ENCODE peak calls at places on chromosome 15, in eight cellular contexts. One of them, this sample, is unnamed.

GRCh38 chr15:45112143-45112591 is 1.8 kb downstream of the DUOX2 start:
- DNase-seq in K562: no peak
- DNase-seq in fibroblast of lung: no peak
- DNase-seq in HCT116: no peak
- DNase-seq in GM23338: peak; percentile 35
- DNase-seq in astrocyte: no peak
- DNase-seq in HepG2: no peak
- DNase-seq in GM23248: no peak
- DNase-seq in this sample: no peak

GRCh38 chr15:92878593-92879053 is 21.5 kb upstream of the CHD2 start:
- DNase-seq in K562: peak; percentile 57
- DNase-seq in fibroblast of lung: no peak
- DNase-seq in HCT116: no peak
- DNase-seq in GM23338: no peak
- DNase-seq in astrocyte: no peak
- DNase-seq in HepG2: no peak
- DNase-seq in GM23248: no peak
- DNase-seq in this sample: no peak

GRCh38 chr15:96435841-96436240 is 105.3 kb downstream of the NR2F2 start:
- DNase-seq in K562: no peak
- DNase-seq in fibroblast of lung: no peak
- DNase-seq in HCT116: no peak
- DNase-seq in GM23338: no peak
- DNase-seq in astrocyte: no peak
- DNase-seq in HepG2: no peak
- DNase-seq in GM23248: no peak
- DNase-seq in this sample: no peak

GRCh38 chr15:38651328-38652038 is 86.9 kb upstream of the RASGRP1 start:
- DNase-seq in K562: no peak
- DNase-seq in fibroblast of lung: no peak
- DNase-seq in HCT116: no peak
- DNase-seq in GM23338: peak; percentile 11
- DNase-seq in astrocyte: no peak
- DNase-seq in HepG2: no peak
- DNase-seq in GM23248: no peak
- DNase-seq in this sample: no peak

GRCh38 chr15:65086680-65087111 is 10.2 kb downstream of the KBTBD13 start:
- DNase-seq in K562: no peak
- DNase-seq in fibroblast of lung: no peak
- DNase-seq in HCT116: no peak
- DNase-seq in GM23338: peak; percentile 49
- DNase-seq in astrocyte: no peak
- DNase-seq in HepG2: no peak
- DNase-seq in GM23248: peak; percentile 24
- DNase-seq in this sample: no peak

GRCh38 chr15:39788800-39789565 is 6.3 kb upstream of the FSIP1 start:
- DNase-seq in K562: no peak
- DNase-seq in fibroblast of lung: peak; percentile 74
- DNase-seq in HCT116: no peak
- DNase-seq in GM23338: no peak
- DNase-seq in astrocyte: no peak
- DNase-seq in HepG2: no peak
- DNase-seq in GM23248: peak; percentile 78
- DNase-seq in this sample: no peak

GRCh38 chr15:31157644-31158069 is 56.1 kb upstream of the TRPM1 start:
- DNase-seq in K562: no peak
- DNase-seq in fibroblast of lung: peak; percentile 65
- DNase-seq in HCT116: no peak
- DNase-seq in GM23338: no peak
- DNase-seq in astrocyte: no peak
- DNase-seq in HepG2: peak; percentile 98
- DNase-seq in GM23248: no peak
- DNase-seq in this sample: peak; percentile 70

GRCh38 chr15:89090791-89091666 is 2.8 kb downstream of the ABHD2 start:
- DNase-seq in K562: no peak
- DNase-seq in fibroblast of lung: peak; percentile 80
- DNase-seq in HCT116: no peak
- DNase-seq in GM23338: no peak
- DNase-seq in astrocyte: peak; percentile 83
- DNase-seq in HepG2: no peak
- DNase-seq in GM23248: peak; percentile 92
- DNase-seq in this sample: peak; percentile 50

GRCh38 chr15:92120082-92120481 is 266.6 kb downstream of the SLCO3A1 start:
- DNase-seq in K562: no peak
- DNase-seq in fibroblast of lung: peak; percentile 15
- DNase-seq in HCT116: no peak
- DNase-seq in GM23338: no peak
- DNase-seq in astrocyte: no peak
- DNase-seq in HepG2: no peak
- DNase-seq in GM23248: peak; percentile 24
- DNase-seq in this sample: no peak

GRCh38 chr15:49083471-49084284 is 37.4 kb upstream of the SECISBP2L start:
- DNase-seq in K562: no peak
- DNase-seq in fibroblast of lung: peak; percentile 71
- DNase-seq in HCT116: no peak
- DNase-seq in GM23338: no peak
- DNase-seq in astrocyte: peak; percentile 66
- DNase-seq in HepG2: no peak
- DNase-seq in GM23248: peak; percentile 76
- DNase-seq in this sample: no peak

GRCh38 chr15:67125589-67126502 is 60.4 kb downstream of the SMAD3 start:
- DNase-seq in K562: peak; percentile 35
- DNase-seq in fibroblast of lung: peak; percentile 100
- DNase-seq in HCT116: peak; percentile 86
- DNase-seq in GM23338: no peak
- DNase-seq in astrocyte: peak; percentile 98
- DNase-seq in HepG2: no peak
- DNase-seq in GM23248: peak; percentile 98
- DNase-seq in this sample: no peak

GRCh38 chr15:41990243-41990605 is 17.9 kb upstream of the EHD4 start:
- DNase-seq in K562: no peak
- DNase-seq in fibroblast of lung: no peak
- DNase-seq in HCT116: no peak
- DNase-seq in GM23338: no peak
- DNase-seq in astrocyte: no peak
- DNase-seq in HepG2: no peak
- DNase-seq in GM23248: no peak
- DNase-seq in this sample: no peak

GRCh38 chr15:90078965-90079364 is 23.3 kb downstream of the IDH2 start:
- DNase-seq in K562: no peak
- DNase-seq in fibroblast of lung: no peak
- DNase-seq in HCT116: no peak
- DNase-seq in GM23338: no peak
- DNase-seq in astrocyte: no peak
- DNase-seq in HepG2: no peak
- DNase-seq in GM23248: no peak
- DNase-seq in this sample: no peak

GRCh38 chr15:63185206-63185605 is 4.2 kb upstream of the RAB8B start:
- DNase-seq in K562: no peak
- DNase-seq in fibroblast of lung: no peak
- DNase-seq in HCT116: no peak
- DNase-seq in GM23338: no peak
- DNase-seq in astrocyte: no peak
- DNase-seq in HepG2: peak; percentile 44
- DNase-seq in GM23248: no peak
- DNase-seq in this sample: no peak

GRCh38 chr15:67917636-67918035 is 77.8 kb upstream of the RNU6-1 start:
- DNase-seq in K562: no peak
- DNase-seq in fibroblast of lung: no peak
- DNase-seq in HCT116: no peak
- DNase-seq in GM23338: no peak
- DNase-seq in astrocyte: no peak
- DNase-seq in HepG2: no peak
- DNase-seq in GM23248: no peak
- DNase-seq in this sample: no peak

GRCh38 chr15:37098468-37099320 is 1.7 kb downstream of the MEIS2 start:
- DNase-seq in K562: peak; percentile 26
- DNase-seq in fibroblast of lung: peak; percentile 55
- DNase-seq in HCT116: no peak
- DNase-seq in GM23338: peak; percentile 61
- DNase-seq in astrocyte: no peak
- DNase-seq in HepG2: no peak
- DNase-seq in GM23248: peak; percentile 81
- DNase-seq in this sample: peak; percentile 53

GRCh38 chr15:76341366-76342045 is 4.9 kb downstream of the ISL2 start:
- DNase-seq in K562: no peak
- DNase-seq in fibroblast of lung: no peak
- DNase-seq in HCT116: no peak
- DNase-seq in GM23338: peak; percentile 42
- DNase-seq in astrocyte: no peak
- DNase-seq in HepG2: no peak
- DNase-seq in GM23248: no peak
- DNase-seq in this sample: no peak
- TF ChIP-seq EZH2 in K562: no peak
- TF ChIP-seq EZH2 in fibroblast of lung: peak; percentile 86
- TF ChIP-seq EZH2 in HCT116: no peak
- TF ChIP-seq EZH2 in GM23338: peak; percentile 91
- TF ChIP-seq EZH2 in astrocyte: peak; percentile 83
- TF ChIP-seq EZH2 in HepG2: no peak
- TF ChIP-seq EZH2 in GM23248: no peak
- TF ChIP-seq EZH2 in this sample: no peak

GRCh38 chr15:75725021-75725718 is 12.5 kb upstream of the CSPG4 start:
- DNase-seq in K562: no peak
- DNase-seq in fibroblast of lung: no peak
- DNase-seq in HCT116: no peak
- DNase-seq in GM23338: no peak
- DNase-seq in astrocyte: no peak
- DNase-seq in HepG2: no peak
- DNase-seq in GM23248: no peak
- DNase-seq in this sample: no peak

GRCh38 chr15:75723847-75724660 is 11.4 kb upstream of the CSPG4 start:
- DNase-seq in K562: peak; percentile 83
- DNase-seq in fibroblast of lung: peak; percentile 94
- DNase-seq in HCT116: no peak
- DNase-seq in GM23338: peak; percentile 45
- DNase-seq in astrocyte: peak; percentile 87
- DNase-seq in HepG2: peak; percentile 81
- DNase-seq in GM23248: peak; percentile 98
- DNase-seq in this sample: peak; percentile 67

GRCh38 chr15:75721462-75721922 is 8.8 kb upstream of the CSPG4 start:
- DNase-seq in K562: no peak
- DNase-seq in fibroblast of lung: no peak
- DNase-seq in HCT116: no peak
- DNase-seq in GM23338: no peak
- DNase-seq in astrocyte: no peak
- DNase-seq in HepG2: no peak
- DNase-seq in GM23248: no peak
- DNase-seq in this sample: no peak

GRCh38 chr15:75721923-75722870 is 9.5 kb upstream of the CSPG4 start:
- DNase-seq in K562: no peak
- DNase-seq in fibroblast of lung: no peak
- DNase-seq in HCT116: no peak
- DNase-seq in GM23338: no peak
- DNase-seq in astrocyte: no peak
- DNase-seq in HepG2: no peak
- DNase-seq in GM23248: no peak
- DNase-seq in this sample: no peak

GRCh38 chr15:75723171-75723846 is 10.7 kb upstream of the CSPG4 start:
- DNase-seq in K562: peak; percentile 63
- DNase-seq in fibroblast of lung: no peak
- DNase-seq in HCT116: no peak
- DNase-seq in GM23338: no peak
- DNase-seq in astrocyte: no peak
- DNase-seq in HepG2: no peak
- DNase-seq in GM23248: peak; percentile 36
- DNase-seq in this sample: no peak
- H3K4me1 ChIP-seq in K562: peaks cover 17% of the 10 kb centered on the region
- H3K4me1 ChIP-seq in fibroblast of lung: peaks cover 15% of the 10 kb centered on the region
- H3K4me1 ChIP-seq in HCT116: peaks cover 34% of the 10 kb centered on the region
- H3K4me1 ChIP-seq in GM23338: no peaks in the 10 kb centered on the region
- H3K4me1 ChIP-seq in astrocyte: peaks cover 19% of the 10 kb centered on the region
- H3K4me1 ChIP-seq in HepG2: peaks cover 27% of the 10 kb centered on the region
- H3K4me1 ChIP-seq in GM23248: peaks cover 4% of the 10 kb centered on the region
- H3K4me1 ChIP-seq in this sample: peaks cover 8% of the 10 kb centered on the region

GRCh38 chr15:53036641-53037040 is 246.5 kb upstream of the ONECUT1 start:
- DNase-seq in K562: no peak
- DNase-seq in fibroblast of lung: no peak
- DNase-seq in HCT116: no peak
- DNase-seq in GM23338: no peak
- DNase-seq in astrocyte: no peak
- DNase-seq in HepG2: no peak
- DNase-seq in GM23248: no peak
- DNase-seq in this sample: no peak

GRCh38 chr15:53031469-53031868 is 241.3 kb upstream of the ONECUT1 start:
- DNase-seq in K562: no peak
- DNase-seq in fibroblast of lung: no peak
- DNase-seq in HCT116: no peak
- DNase-seq in GM23338: no peak
- DNase-seq in astrocyte: no peak
- DNase-seq in HepG2: peak; percentile 15
- DNase-seq in GM23248: no peak
- DNase-seq in this sample: no peak

GRCh38 chr15:53037904-53038303 is 247.8 kb upstream of the ONECUT1 start:
- DNase-seq in K562: no peak
- DNase-seq in fibroblast of lung: no peak
- DNase-seq in HCT116: no peak
- DNase-seq in GM23338: no peak
- DNase-seq in astrocyte: no peak
- DNase-seq in HepG2: no peak
- DNase-seq in GM23248: no peak
- DNase-seq in this sample: no peak

GRCh38 chr15:53033709-53034108 is 243.6 kb upstream of the ONECUT1 start:
- DNase-seq in K562: no peak
- DNase-seq in fibroblast of lung: no peak
- DNase-seq in HCT116: no peak
- DNase-seq in GM23338: no peak
- DNase-seq in astrocyte: no peak
- DNase-seq in HepG2: peak; percentile 47
- DNase-seq in GM23248: no peak
- DNase-seq in this sample: no peak

DNA sequence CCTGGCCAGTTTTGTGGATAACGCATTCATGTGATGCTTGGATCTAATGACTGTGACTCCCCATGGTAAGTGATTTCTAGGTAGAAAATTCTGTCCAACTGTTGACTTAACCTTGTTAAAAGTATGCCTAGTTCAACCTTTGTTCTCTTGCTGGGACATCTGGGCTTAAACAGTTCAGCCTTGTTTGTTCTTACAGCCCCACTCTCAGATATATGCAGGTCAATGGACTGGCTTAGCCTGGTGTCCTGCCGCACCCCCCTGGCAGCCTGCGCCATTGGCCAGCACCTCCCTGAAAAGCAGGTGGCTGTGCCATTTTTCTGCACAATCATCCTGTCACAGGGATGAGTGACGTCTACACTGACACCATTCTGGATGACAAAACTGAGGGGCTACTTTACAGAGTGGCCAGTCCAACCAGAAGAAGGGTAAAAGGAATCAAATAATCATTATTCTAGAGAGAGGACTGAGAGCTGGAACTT is 244.7 kb upstream of the ONECUT1 start:
- DNase-seq in K562: no peak
- DNase-seq in fibroblast of lung: no peak
- DNase-seq in HCT116: no peak
- DNase-seq in GM23338: no peak
- DNase-seq in astrocyte: no peak
- DNase-seq in HepG2: peak; percentile 94
- DNase-seq in GM23248: no peak
- DNase-seq in this sample: no peak
- TF ChIP-seq EZH2 in K562: no peak
- TF ChIP-seq EZH2 in fibroblast of lung: no peak
- TF ChIP-seq EZH2 in HCT116: no peak
- TF ChIP-seq EZH2 in GM23338: no peak
- TF ChIP-seq EZH2 in astrocyte: no peak
- TF ChIP-seq EZH2 in HepG2: no peak
- TF ChIP-seq EZH2 in GM23248: no peak
- TF ChIP-seq EZH2 in this sample: no peak

GRCh38 chr15:74845208-74845568 is 2.2 kb upstream of the ULK3 start:
- DNase-seq in K562: no peak
- DNase-seq in fibroblast of lung: no peak
- DNase-seq in HCT116: no peak
- DNase-seq in GM23338: no peak
- DNase-seq in astrocyte: no peak
- DNase-seq in HepG2: no peak
- DNase-seq in GM23248: no peak
- DNase-seq in this sample: no peak
- H3K4me1 ChIP-seq in K562: peaks cover 19% of the 10 kb centered on the region
- H3K4me1 ChIP-seq in fibroblast of lung: peaks cover 7% of the 10 kb centered on the region
- H3K4me1 ChIP-seq in HCT116: peaks cover 21% of the 10 kb centered on the region
- H3K4me1 ChIP-seq in GM23338: peaks cover 9% of the 10 kb centered on the region
- H3K4me1 ChIP-seq in astrocyte: peaks cover 12% of the 10 kb centered on the region
- H3K4me1 ChIP-seq in HepG2: peaks cover 22% of the 10 kb centered on the region
- H3K4me1 ChIP-seq in GM23248: peaks cover 7% of the 10 kb centered on the region
- H3K4me1 ChIP-seq in this sample: peaks cover 7% of the 10 kb centered on the region